ENCODE peak calls at places on chromosomes 6 and 20, in seven cellular contexts. P is CD8-positive, alpha-beta memory T cell; L is mesenchymal stem cell; F is endothelial cell of umbilical vein; T is CD8-positive, alpha-beta T cell; C is SJSA1; N is keratinocyte. W is an unnamed sample.

GRCh38 chr6:5132741-5133140 is 47.6 kb downstream of the PPP1R3G start:
- DNase-seq in P (no peak), L (peak; percentile 93), F (peak; percentile 90), T (no peak), C (no peak), N (no peak), W (no peak)

GRCh38 chr6:50602191-50602810 is 111.0 kb upstream of the TFAP2D start:
- DNase-seq in P (no peak), L (peak; percentile 26), F (peak; percentile 37), T (no peak), C (peak; percentile 30), N (peak; percentile 2), W (no peak)

GRCh38 chr20:34089655-34090324 is 22.3 kb downstream of the EIF2S2 start:
- DNase-seq in P (no peak), L (no peak), F (no peak), T (no peak), C (no peak), N (no peak), W (no peak)

GRCh38 chr20:62368629-62369507 is 1.8 kb upstream of the LAMA5 start:
- DNase-seq in P (no peak), L (peak; percentile 79), F (peak; percentile 50), T (no peak), C (peak; percentile 39), N (no peak), W (no peak)

GRCh38 chr6:130946076-130946475 is 117.0 kb downstream of the EPB41L2 start:
- DNase-seq in P (no peak), L (no peak), F (peak; percentile 81), T (no peak), C (no peak), N (no peak), W (no peak)

GRCh38 chr6:153334121-153334520 is 203.0 kb upstream of the RGS17 start:
- DNase-seq in P (no peak), L (no peak), F (no peak), T (no peak), C (no peak), N (no peak), W (no peak)

GRCh38 chr20:4153661-4154238 is 138.4 kb upstream of the RNF24 start:
- DNase-seq in P (no peak), L (no peak), F (no peak), T (no peak), C (no peak), N (no peak), W (no peak)

GRCh38 chr6:163814494-163815364 is 400.2 kb downstream of the QKI start:
- DNase-seq in P (no peak), L (peak; percentile 72), F (no peak), T (no peak), C (peak; percentile 33), N (no peak), W (no peak)

GRCh38 chr20:49675368-49676151 is 38.1 kb downstream of the B4GALT5 start:
- DNase-seq in P (no peak), L (no peak), F (no peak), T (no peak), C (no peak), N (no peak), W (no peak)

GRCh38 chr6:1379026-1379809 is 10.2 kb upstream of the FOXF2 start:
- DNase-seq in P (no peak), L (no peak), F (no peak), T (no peak), C (no peak), N (no peak), W (peak; percentile 37)

GRCh38 chr20:9236408-9236912 is 167.6 kb downstream of the PLCB4 start:
- DNase-seq in P (no peak), L (peak; percentile 28), F (no peak), T (no peak), C (no peak), N (no peak), W (no peak)

GRCh38 chr6:7882505-7883257 is 27.9 kb downstream of the TXNDC5 start:
- DNase-seq in P (no peak), L (no peak), F (peak; percentile 59), T (no peak), C (no peak), N (no peak), W (no peak)

GRCh38 chr6:64988148-64988547 is 718.9 kb downstream of the EYS start:
- DNase-seq in P (no peak), L (no peak), F (no peak), T (no peak), C (no peak), N (no peak), W (no peak)

GRCh38 chr20:9884061-9884460 is 45.2 kb upstream of the PAK5 start:
- DNase-seq in P (no peak), L (no peak), F (no peak), T (no peak), C (no peak), N (no peak), W (no peak)

GRCh38 chr6:43821101-43821886 is 51.3 kb downstream of the VEGFA start:
- DNase-seq in P (no peak), L (no peak), F (no peak), T (no peak), C (no peak), N (no peak), W (no peak)

GRCh38 chr6:75281643-75282042 is 2.9 kb downstream of the TMEM30A start:
- DNase-seq in P (no peak), L (no peak), F (peak; percentile 48), T (no peak), C (no peak), N (no peak), W (no peak)

GRCh38 chr6:75278474-75279077 is 6.0 kb downstream of the TMEM30A start:
- DNase-seq in P (no peak), L (no peak), F (peak; percentile 50), T (no peak), C (no peak), N (no peak), W (no peak)

GRCh38 chr6:75282706-75283105 is 1.9 kb downstream of the TMEM30A start:
- DNase-seq in P (no peak), L (no peak), F (peak; percentile 34), T (no peak), C (no peak), N (no peak), W (no peak)

GRCh38 chr6:75280131-75280855 is 4.3 kb downstream of the TMEM30A start:
- DNase-seq in P (no peak), L (peak; percentile 54), F (no peak), T (no peak), C (no peak), N (no peak), W (no peak)

DNA sequence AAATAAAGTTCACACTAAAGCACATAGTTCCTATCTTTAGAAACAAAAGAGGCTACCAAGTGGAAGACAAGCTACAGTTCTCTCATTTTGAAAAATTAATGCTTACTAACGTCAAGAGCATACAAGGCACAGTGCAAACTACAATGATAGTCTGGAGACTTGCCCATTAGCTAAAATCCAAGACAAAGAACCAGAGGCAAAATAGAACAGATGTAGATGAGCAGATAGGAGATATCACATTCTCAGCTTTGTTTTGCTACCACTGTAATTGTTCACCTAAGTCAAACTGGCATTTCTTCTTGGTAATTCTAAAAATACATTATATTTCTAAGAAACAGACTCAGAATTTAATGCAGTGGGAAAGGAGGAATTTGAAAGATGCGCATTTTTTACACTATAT is 5.2 kb downstream of the TMEM30A start:
- DNase-seq in P (no peak), L (no peak), F (peak; percentile 84), T (no peak), C (no peak), N (no peak), W (no peak)
- H3K4me1 ChIP-seq in P (peaks cover 40% of the 10 kb centered on the region), L (peaks cover 4% of the 10 kb centered on the region), F (peaks cover 54% of the 10 kb centered on the region), T (peaks cover 41% of the 10 kb centered on the region), C (peaks cover 42% of the 10 kb centered on the region), N (peaks cover 39% of the 10 kb centered on the region), W (peaks cover 43% of the 10 kb centered on the region)

DNA sequence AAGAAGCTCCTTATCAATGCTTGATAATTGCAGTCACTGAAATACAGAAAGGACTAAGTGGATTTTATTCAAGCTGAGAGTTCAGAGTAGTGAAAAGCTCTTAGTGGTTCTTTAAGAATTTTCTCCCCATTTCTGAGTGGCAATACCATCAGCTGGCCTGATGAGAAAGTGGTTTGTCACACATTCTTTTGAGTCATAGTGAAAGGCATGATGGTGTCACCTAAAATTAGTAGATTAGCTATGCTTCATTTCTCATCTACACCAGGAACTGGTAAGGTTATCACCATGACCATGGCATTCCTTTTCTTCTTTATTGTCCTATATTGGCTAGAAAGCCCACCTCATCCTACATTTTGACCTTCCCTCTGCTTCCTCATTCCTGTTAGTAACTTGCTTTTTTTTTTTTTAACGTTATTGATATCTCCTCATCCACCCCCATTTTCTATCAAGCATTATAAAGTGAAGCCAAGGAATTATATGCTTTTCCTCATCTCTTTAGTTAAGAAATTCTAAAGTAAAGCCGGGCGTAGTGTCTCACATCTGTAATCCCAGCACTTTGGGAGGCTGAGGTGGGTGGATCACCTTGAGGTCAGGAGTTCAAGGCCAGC is 67.4 kb upstream of the LOC128125822 start:
- DNase-seq in P (no peak), L (no peak), F (no peak), T (no peak), C (no peak), N (no peak), W (no peak)
- H3K27ac ChIP-seq in P (no peak overlapping the region), L (no peak overlapping the region), F (no peak overlapping the region), T (no peak overlapping the region), C (no peak overlapping the region), N (no peak overlapping the region), W (no peak overlapping the region)

GRCh38 chr6:150638286-150638685 is 38.6 kb downstream of the PLEKHG1 start:
- DNase-seq in P (no peak), L (no peak), F (no peak), T (no peak), C (no peak), N (no peak), W (no peak)
- H3K4me1 ChIP-seq in P (no peaks in the 10 kb centered on the region), L (no peaks in the 10 kb centered on the region), F (peaks cover 7% of the 10 kb centered on the region), T (no peaks in the 10 kb centered on the region), C (peaks cover 3% of the 10 kb centered on the region), N (no peaks in the 10 kb centered on the region), W (peaks cover 10% of the 10 kb centered on the region)

GRCh38 chr6:47587503-47587902 is 109.9 kb downstream of the CD2AP start:
- DNase-seq in P (no peak), L (no peak), F (no peak), T (no peak), C (peak; percentile 4), N (no peak), W (no peak)

GRCh38 chr6:47579040-47579439 is 101.5 kb downstream of the CD2AP start:
- DNase-seq in P (no peak), L (no peak), F (no peak), T (no peak), C (no peak), N (no peak), W (no peak)

GRCh38 chr6:47581591-47581990 is 104.0 kb downstream of the CD2AP start:
- DNase-seq in P (no peak), L (no peak), F (no peak), T (no peak), C (no peak), N (no peak), W (no peak)
- H3K27ac ChIP-seq in P (no peak overlapping the region), L (no peak overlapping the region), F (no peak overlapping the region), T (no peak overlapping the region), C (no peak overlapping the region), N (no peak overlapping the region), W (no peak overlapping the region)

DNA sequence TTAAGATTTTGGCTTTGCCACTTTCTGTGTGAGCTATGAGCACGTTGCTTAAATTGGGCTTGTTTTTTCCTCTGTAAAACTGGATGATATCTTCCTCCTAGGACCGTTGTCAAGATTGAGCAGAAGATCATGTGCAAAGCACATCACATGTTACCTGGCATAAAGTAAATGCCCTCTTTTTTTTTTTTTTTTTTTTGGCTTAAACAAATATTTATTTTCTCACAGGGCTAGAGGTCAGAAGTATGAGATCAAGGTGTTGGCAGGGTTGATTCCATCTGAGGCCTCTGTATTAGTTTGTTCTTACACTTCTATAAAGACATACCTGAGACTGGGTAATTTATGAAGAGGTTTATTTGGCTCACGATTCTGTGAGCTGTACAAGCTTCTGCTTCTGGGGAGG is 42.7 kb downstream of the TOX2 start:
- DNase-seq in P (no peak), L (no peak), F (no peak), T (no peak), C (no peak), N (no peak), W (no peak)
- H3K4me1 ChIP-seq in P (peaks cover 87% of the 10 kb centered on the region), L (peaks cover 22% of the 10 kb centered on the region), F (peaks cover 44% of the 10 kb centered on the region), T (peaks cover 74% of the 10 kb centered on the region), C (peaks cover 67% of the 10 kb centered on the region), N (peaks cover 55% of the 10 kb centered on the region), W (peaks cover 56% of the 10 kb centered on the region)

W was measured in CD4-positive, CD25-positive, alpha-beta regulatory T cell.